ENCODE peak calls at places on chromosomes 12 and 14, in ten cellular contexts. D is transverse colon, K is stomach, Q is spleen, G is HL-60, L is breast epithelium, E is HepG2, W is H1, F is GM23338, A is Panc1. T is an unnamed sample.

GRCh38 chr12:112936264-112936663 is 2.0 kb upstream of the OAS3 start:
- DNase-seq in E (no peak), Q (no peak), A (no peak), K (no peak), G (no peak), D (no peak), L (no peak), F (no peak), W (no peak), T (no peak)

GRCh38 chr12:122946690-122947271 is 19.5 kb downstream of the ABCB9 start:
- DNase-seq in Q (peak), D (peak), G (peak), L (peak), K (peak), A (peak), E (peak), F (no peak), W (no peak), T (no peak)

GRCh38 chr12:25497021-25497420 is 56.1 kb downstream of the LMNTD1 start:
- DNase-seq in L (no peak), A (no peak), G (no peak), E (no peak), Q (no peak), F (peak), K (no peak), D (no peak), W (no peak), T (no peak)

GRCh38 chr12:46553266-46553665 is 180.7 kb upstream of the SLC38A2 start:
- DNase-seq in E (peak), L (no peak), W (no peak), A (no peak), K (no peak), F (no peak), G (no peak), D (no peak), Q (no peak), T (no peak)

GRCh38 chr12:51000245-51000644 is 25.9 kb downstream of the SLC11A2 start:
- DNase-seq in Q (no peak), G (no peak), F (no peak), W (no peak), D (no peak), E (no peak), L (no peak), A (no peak), K (no peak), T (no peak)

GRCh38 chr12:107368586-107368985 is 275.2 kb upstream of the CRY1 start:
- DNase-seq in E (no peak), D (no peak), F (no peak), K (no peak), A (no peak), Q (no peak), G (no peak), W (no peak), L (no peak), T (no peak)

GRCh38 chr14:89303452-89304435 is 113.3 kb downstream of the FOXN3 start:
- DNase-seq in E (peak), A (no peak), K (peak), W (no peak), L (no peak), G (peak), Q (peak), D (peak), F (no peak), T (no peak)

GRCh38 chr14:35456261-35456660 is 51.7 kb upstream of the NFKBIA start:
- DNase-seq in W (no peak), E (no peak), Q (no peak), D (no peak), G (no peak), F (no peak), L (no peak), A (no peak), K (no peak), T (no peak)

GRCh38 chr12:116125981-116126566 is 151.4 kb downstream of the MED13L start:
- DNase-seq in L (no peak), G (peak), E (no peak), F (peak), A (no peak), Q (no peak), W (no peak), K (no peak), D (no peak), T (no peak)

GRCh38 chr14:91382712-91383111 is 34.9 kb downstream of the CCDC88C start:
- DNase-seq in D (no peak), E (no peak), G (no peak), Q (no peak), K (no peak), W (no peak), F (no peak), A (no peak), L (no peak), T (no peak)

GRCh38 chr14:67385618-67386017 is 25.5 kb downstream of the EIF2S1 start:
- DNase-seq in A (no peak), E (no peak), G (no peak), W (no peak), K (no peak), F (no peak), L (no peak), Q (no peak), D (no peak), T (no peak)

GRCh38 chr14:87494010-87494409 is 499.0 kb downstream of the GALC start:
- DNase-seq in L (no peak), D (no peak), K (no peak), F (peak), G (no peak), W (no peak), E (no peak), A (no peak), Q (no peak), T (no peak)

GRCh38 chr12:68792952-68793351 is 15.0 kb upstream of the MDM2 start:
- DNase-seq in Q (no peak), W (peak), E (peak), D (peak), G (peak), L (no peak), A (no peak), K (no peak), F (peak), T (peak)

GRCh38 chr12:59595557-59596231 is at the start of gene SLC16A7:
- DNase-seq in E (peak), W (no peak), D (peak), A (no peak), Q (peak), L (peak), K (peak), F (peak), G (peak), T (no peak)
- TF ChIP-seq POLR2AphosphoS5 in E (no peak), W (no peak), D (peak), A (no peak), Q (peak), L (no peak), K (peak), F (no peak), G (peak), T (no peak)

GRCh38 chr12:120703311-120703942 is 6.8 kb upstream of the UNC119B start:
- DNase-seq in E (no peak), G (no peak), A (no peak), Q (no peak), D (no peak), K (no peak), W (no peak), F (no peak), L (no peak), T (no peak)

GRCh38 chr12:120698677-120699076 is 11.6 kb upstream of the UNC119B start:
- DNase-seq in L (no peak), D (no peak), Q (no peak), E (no peak), K (no peak), A (no peak), G (peak), W (no peak), F (no peak), T (no peak)

GRCh38 chr12:120699553-120699952 is 10.7 kb upstream of the UNC119B start:
- DNase-seq in D (no peak), E (no peak), A (no peak), L (no peak), G (no peak), F (no peak), K (no peak), Q (no peak), W (no peak), T (no peak)

GRCh38 chr12:120702629-120703028 is 7.6 kb upstream of the UNC119B start:
- DNase-seq in A (no peak), D (no peak), F (no peak), W (no peak), G (no peak), K (peak), Q (no peak), L (no peak), E (peak), T (no peak)

DNA sequence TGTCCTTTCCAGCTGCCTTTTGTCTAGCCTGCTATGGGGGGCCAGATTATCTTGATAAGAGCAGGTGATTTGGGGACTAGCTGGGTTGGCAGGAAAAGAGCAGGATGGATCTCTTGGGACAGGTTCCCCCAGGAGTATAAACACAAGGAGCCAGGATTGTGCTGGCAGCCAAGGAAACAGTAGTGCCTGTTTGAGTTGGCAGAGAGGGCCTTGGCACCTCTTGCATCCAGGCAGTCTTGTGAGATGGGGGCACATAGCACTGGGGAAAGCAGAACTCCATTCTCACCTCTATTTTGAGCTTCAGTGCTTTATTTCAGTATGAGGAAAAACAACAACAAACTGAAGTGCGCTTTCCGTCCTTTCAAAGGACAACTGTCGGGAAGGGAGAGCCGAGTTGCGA is 9.4 kb upstream of the UNC119B start:
- DNase-seq in Q (no peak), D (no peak), L (no peak), W (no peak), G (no peak), E (no peak), A (no peak), F (no peak), K (peak), T (no peak)
- H3K27ac ChIP-seq in Q (peak), D (no peak), L (no peak), W (no peak), G (no peak), E (no peak), A (no peak), F (no peak), K (peak), T (no peak)

DNA sequence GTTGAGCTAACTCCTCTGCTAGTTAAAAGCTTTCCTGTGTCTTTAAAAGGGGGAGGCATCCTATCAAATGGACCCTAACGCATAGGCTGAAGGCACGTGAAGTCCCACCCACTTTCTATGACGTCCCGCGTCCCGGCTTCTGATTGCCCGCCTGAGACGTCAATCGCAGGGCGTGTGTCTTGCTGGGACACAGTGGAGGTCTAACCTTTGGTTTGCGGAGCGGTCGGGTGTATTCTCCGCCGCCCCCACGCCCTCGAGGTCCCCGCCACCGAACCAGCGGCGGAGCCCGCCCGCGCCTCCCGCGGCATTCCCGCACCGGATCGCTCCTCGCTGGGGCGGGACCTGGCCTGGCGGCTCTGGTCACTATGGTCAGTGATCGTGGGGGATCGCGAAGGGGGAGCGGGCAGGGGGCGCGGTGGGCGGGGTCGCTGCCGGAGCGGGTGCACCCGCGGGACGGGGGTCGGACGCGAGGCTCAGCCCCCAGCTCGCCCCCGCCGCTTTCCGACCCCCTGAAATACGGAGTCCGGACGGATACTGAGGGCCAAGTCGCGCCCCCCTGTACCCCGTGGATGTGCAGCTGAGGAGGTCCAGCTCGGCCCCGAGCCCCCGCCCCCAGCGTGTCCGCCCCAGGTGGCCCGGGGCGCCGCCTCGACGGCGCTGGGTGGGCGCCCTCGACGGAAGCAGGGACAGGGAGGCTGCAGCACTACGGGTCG is at the start of gene OTUB2:
- DNase-seq in F (peak), L (peak), A (peak), W (peak), D (peak), K (peak), Q (peak), E (peak), G (peak), T (peak)
- TF ChIP-seq POLR2AphosphoS5 in F (no peak), L (no peak), A (no peak), W (no peak), D (no peak), K (no peak), Q (peak), E (no peak), G (no peak), T (no peak)

GRCh38 chr12:53750812-53751335 is 905 bp downstream of the CISTR start:
- DNase-seq in E (no peak), K (no peak), L (no peak), Q (peak), G (no peak), W (peak), D (peak), A (no peak), F (peak), T (no peak)

GRCh38 chr12:53751336-53752191 is at the start of gene CISTR:
- DNase-seq in K (no peak), E (no peak), F (peak), L (no peak), G (peak), Q (peak), D (peak), A (no peak), W (peak), T (no peak)

GRCh38 chr12:53752651-53753050 is 872 bp upstream of the CISTR start:
- DNase-seq in D (no peak), L (no peak), W (no peak), Q (no peak), G (no peak), K (no peak), A (no peak), E (no peak), F (no peak), T (no peak)

GRCh38 chr12:53749986-53750811 is 1.6 kb downstream of the CISTR start:
- DNase-seq in G (no peak), L (no peak), D (no peak), A (no peak), Q (no peak), K (no peak), W (no peak), F (no peak), E (no peak), T (no peak)

GRCh38 chr12:53752192-53752601 is 418 bp upstream of the CISTR start:
- DNase-seq in L (no peak), D (no peak), A (no peak), F (no peak), E (no peak), W (no peak), G (no peak), Q (no peak), K (no peak), T (no peak)
- H3K27ac ChIP-seq in L (peak), D (no peak), A (peak), F (no peak), E (no peak), W (no peak), G (no peak), Q (no peak), K (no peak), T (no peak)

GRCh38 chr14:105860615-105861580 is 334.5 kb downstream of the TMEM121 start:
- DNase-seq in A (no peak), K (peak), Q (peak), D (peak), W (no peak), E (no peak), F (no peak), L (no peak), G (no peak), T (no peak)

GRCh38 chr14:105863296-105864108 is 337.1 kb downstream of the TMEM121 start:
- DNase-seq in K (peak), W (no peak), L (peak), D (peak), F (no peak), G (no peak), Q (peak), A (no peak), E (no peak), T (no peak)

GRCh38 chr14:105861985-105862465 is 335.6 kb downstream of the TMEM121 start:
- DNase-seq in D (peak), F (no peak), W (no peak), Q (peak), L (no peak), G (no peak), A (no peak), K (peak), E (no peak), T (no peak)

GRCh38 chr14:105864116-105864515 is 337.7 kb downstream of the TMEM121 start:
- DNase-seq in K (no peak), D (no peak), A (no peak), E (no peak), F (no peak), L (no peak), W (no peak), G (no peak), Q (peak), T (no peak)

GRCh38 chr14:105862581-105863239 is 336.3 kb downstream of the TMEM121 start:
- DNase-seq in E (no peak), F (no peak), A (no peak), D (peak), G (no peak), Q (peak), K (peak), L (no peak), W (no peak), T (no peak)
- TF ChIP-seq POLR2AphosphoS5 in E (no peak), F (no peak), A (no peak), D (no peak), G (no peak), Q (peak), K (peak), L (no peak), W (no peak), T (no peak)

DNA sequence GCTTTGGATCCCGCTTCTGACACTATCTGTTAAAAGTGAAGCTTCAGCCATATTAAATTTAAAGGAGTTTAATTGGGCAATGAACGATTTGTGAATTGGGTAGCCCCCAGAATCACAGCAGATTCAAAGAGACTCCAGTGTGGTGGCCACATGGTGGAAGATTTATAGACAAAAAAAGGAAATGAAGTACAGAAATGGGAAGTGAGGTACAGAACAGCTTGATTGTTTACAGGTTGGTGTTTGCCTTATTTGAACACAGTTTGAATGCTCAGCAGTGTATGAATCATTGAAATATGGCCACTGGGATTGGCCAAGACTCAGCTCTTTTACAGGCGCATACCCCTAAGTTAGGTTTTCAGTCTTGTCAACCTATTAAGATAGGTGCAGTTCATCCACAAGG is 21.9 kb downstream of the CCDC91 start:
- DNase-seq in L (no peak), W (no peak), D (no peak), Q (no peak), K (no peak), E (no peak), F (no peak), G (no peak), A (no peak), T (no peak)
- H3K27ac ChIP-seq in L (no peak), W (no peak), D (no peak), Q (no peak), K (no peak), E (no peak), F (no peak), G (no peak), A (no peak), T (no peak)

T was measured in SK-N-MC.